ENCODE peak calls at places on chromosome 13, in six cellular contexts. One of them, this sample, is unnamed.

GRCh38 chr13:94479559-94480095 is at the start of gene DCT:
- DNase-seq in neural crest cell: no peak
- DNase-seq in fibroblast of lung: no peak
- DNase-seq in stimulated activated CD4-positive, alpha-beta T cell treated with anti-CD3 and anti-CD28 coated beads, Interleukin-1b, Interleukin-23, amount 100 ng/mL, for 24 hours: no peak
- DNase-seq in putamen: no peak
- DNase-seq in upper lobe of left lung: no peak
- DNase-seq in this sample: no peak

GRCh38 chr13:109152941-109153340 is 523.5 kb downstream of the MYO16 start:
- DNase-seq in neural crest cell: no peak
- DNase-seq in fibroblast of lung: peak
- DNase-seq in stimulated activated CD4-positive, alpha-beta T cell treated with anti-CD3 and anti-CD28 coated beads, Interleukin-1b, Interleukin-23, amount 100 ng/mL, for 24 hours: no peak
- DNase-seq in putamen: no peak
- DNase-seq in upper lobe of left lung: no peak
- DNase-seq in this sample: no peak

GRCh38 chr13:42119875-42120274 is 71.4 kb downstream of the DGKH start:
- DNase-seq in neural crest cell: no peak
- DNase-seq in fibroblast of lung: no peak
- DNase-seq in stimulated activated CD4-positive, alpha-beta T cell treated with anti-CD3 and anti-CD28 coated beads, Interleukin-1b, Interleukin-23, amount 100 ng/mL, for 24 hours: no peak
- DNase-seq in putamen: no peak
- DNase-seq in upper lobe of left lung: no peak
- DNase-seq in this sample: no peak

GRCh38 chr13:82275644-82276043 is 1606.6 kb downstream of the SLITRK1 start:
- DNase-seq in neural crest cell: no peak
- DNase-seq in fibroblast of lung: no peak
- DNase-seq in stimulated activated CD4-positive, alpha-beta T cell treated with anti-CD3 and anti-CD28 coated beads, Interleukin-1b, Interleukin-23, amount 100 ng/mL, for 24 hours: no peak
- DNase-seq in putamen: no peak
- DNase-seq in upper lobe of left lung: no peak
- DNase-seq in this sample: no peak

GRCh38 chr13:47081850-47082249 is 185.0 kb upstream of the HTR2A start:
- DNase-seq in neural crest cell: no peak
- DNase-seq in fibroblast of lung: no peak
- DNase-seq in stimulated activated CD4-positive, alpha-beta T cell treated with anti-CD3 and anti-CD28 coated beads, Interleukin-1b, Interleukin-23, amount 100 ng/mL, for 24 hours: no peak
- DNase-seq in putamen: peak
- DNase-seq in upper lobe of left lung: no peak
- DNase-seq in this sample: no peak

GRCh38 chr13:27988520-27988919 is at the start of gene URAD:
- DNase-seq in neural crest cell: no peak
- DNase-seq in fibroblast of lung: no peak
- DNase-seq in stimulated activated CD4-positive, alpha-beta T cell treated with anti-CD3 and anti-CD28 coated beads, Interleukin-1b, Interleukin-23, amount 100 ng/mL, for 24 hours: no peak
- DNase-seq in putamen: no peak
- DNase-seq in upper lobe of left lung: no peak
- DNase-seq in this sample: no peak

GRCh38 chr13:43800828-43801227 is 14.1 kb upstream of the ENOX1 start:
- DNase-seq in neural crest cell: no peak
- DNase-seq in fibroblast of lung: no peak
- DNase-seq in stimulated activated CD4-positive, alpha-beta T cell treated with anti-CD3 and anti-CD28 coated beads, Interleukin-1b, Interleukin-23, amount 100 ng/mL, for 24 hours: no peak
- DNase-seq in putamen: no peak
- DNase-seq in upper lobe of left lung: no peak
- DNase-seq in this sample: no peak

GRCh38 chr13:61148691-61149332 is 266.8 kb downstream of the PCDH20 start:
- DNase-seq in neural crest cell: no peak
- DNase-seq in fibroblast of lung: peak
- DNase-seq in stimulated activated CD4-positive, alpha-beta T cell treated with anti-CD3 and anti-CD28 coated beads, Interleukin-1b, Interleukin-23, amount 100 ng/mL, for 24 hours: no peak
- DNase-seq in putamen: no peak
- DNase-seq in upper lobe of left lung: no peak
- DNase-seq in this sample: no peak

GRCh38 chr13:44921931-44922758 is 67.1 kb downstream of the NUFIP1 start:
- DNase-seq in neural crest cell: no peak
- DNase-seq in fibroblast of lung: peak
- DNase-seq in stimulated activated CD4-positive, alpha-beta T cell treated with anti-CD3 and anti-CD28 coated beads, Interleukin-1b, Interleukin-23, amount 100 ng/mL, for 24 hours: no peak
- DNase-seq in putamen: no peak
- DNase-seq in upper lobe of left lung: no peak
- DNase-seq in this sample: no peak